ENCODE peak calls at places on chromosomes 6 and 20, in nine cellular contexts. V is IMR-90, I is tibial artery, S is dorsolateral prefrontal cortex, W is neuronal stem cell, Z is HL-60, H is SK-N-MC, E is AG04450, C is brain microvascular endothelial cell. L is an unnamed sample.

GRCh38 chr20:64063389-64064144 is 569 bp downstream of the TCEA2 start:
- DNase-seq in V (no peak), I (peak), S (no peak), W (no peak), Z (no peak), H (no peak), E (no peak), C (no peak), L (no peak)

GRCh38 chr6:168284187-168284586 is 35.4 kb downstream of the DACT2 start:
- DNase-seq in V (no peak), I (peak), S (no peak), W (no peak), Z (no peak), H (no peak), E (no peak), C (no peak), L (no peak)

GRCh38 chr20:62020935-62021701 is 44.6 kb downstream of the TAF4 start:
- DNase-seq in V (peak), I (no peak), S (peak), W (no peak), Z (no peak), H (no peak), E (no peak), C (peak), L (peak)

GRCh38 chr20:63365601-63366509 is 4.7 kb upstream of the CHRNA4 start:
- DNase-seq in V (no peak), I (no peak), S (no peak), W (no peak), Z (no peak), H (no peak), E (no peak), C (no peak), L (no peak)

GRCh38 chr20:911882-912600 is 4.1 kb downstream of the ANGPT4 start:
- DNase-seq in V (no peak), I (peak), S (no peak), W (no peak), Z (no peak), H (no peak), E (no peak), C (no peak), L (no peak)

GRCh38 chr6:147510949-147511590 is 2.6 kb downstream of the SAMD5 start:
- DNase-seq in V (no peak), I (no peak), S (no peak), W (no peak), Z (no peak), H (no peak), E (no peak), C (no peak), L (no peak)

GRCh38 chr20:10658051-10658823 is 15.6 kb downstream of the JAG1 start:
- DNase-seq in V (no peak), I (peak), S (no peak), W (no peak), Z (no peak), H (no peak), E (no peak), C (no peak), L (no peak)

GRCh38 chr6:167797079-167797870 is 29.4 kb upstream of the AFDN start:
- DNase-seq in V (no peak), I (no peak), S (no peak), W (no peak), Z (no peak), H (no peak), E (no peak), C (no peak), L (no peak)

GRCh38 chr20:7989379-7989778 is 30.2 kb downstream of the TMX4 start:
- DNase-seq in V (no peak), I (no peak), S (no peak), W (no peak), Z (no peak), H (no peak), E (no peak), C (no peak), L (no peak)

GRCh38 chr6:139378882-139379341 is 4.5 kb upstream of the CITED2 start:
- DNase-seq in V (peak), I (no peak), S (no peak), W (no peak), Z (no peak), H (no peak), E (no peak), C (no peak), L (no peak)

GRCh38 chr6:55568779-55569439 is 10.1 kb downstream of the HMGCLL1 start:
- DNase-seq in V (no peak), I (no peak), S (no peak), W (peak), Z (no peak), H (no peak), E (no peak), C (no peak), L (no peak)

GRCh38 chr20:50385733-50386640 is 124.2 kb upstream of the PTPN1 start:
- DNase-seq in V (peak), I (no peak), S (no peak), W (no peak), Z (no peak), H (no peak), E (no peak), C (no peak), L (peak)

GRCh38 chr20:7362601-7363000 is 577.7 kb downstream of the HAO1 start:
- DNase-seq in V (no peak), I (no peak), S (no peak), W (no peak), Z (no peak), H (no peak), E (no peak), C (no peak), L (no peak)

GRCh38 chr6:141580121-141580520 is 552.6 kb upstream of the GJE1 start:
- DNase-seq in V (peak), I (no peak), S (no peak), W (no peak), Z (no peak), H (no peak), E (no peak), C (no peak), L (no peak)

GRCh38 chr6:167130712-167131684 is 8.1 kb downstream of the CCR6 start:
- DNase-seq in V (no peak), I (no peak), S (no peak), W (no peak), Z (no peak), H (no peak), E (no peak), C (no peak), L (no peak)

GRCh38 chr6:161423271-161423670 is 149.4 kb upstream of the AGPAT4 start:
- DNase-seq in V (no peak), I (no peak), S (no peak), W (no peak), Z (no peak), H (no peak), E (no peak), C (no peak), L (no peak)

GRCh38 chr20:11691766-11692165 is 225.9 kb upstream of the BTBD3 start:
- DNase-seq in V (no peak), I (no peak), S (no peak), W (no peak), Z (no peak), H (no peak), E (no peak), C (no peak), L (no peak)

GRCh38 chr20:8523684-8524083 is 391.6 kb downstream of the PLCB1 start:
- DNase-seq in V (peak), I (no peak), S (no peak), W (no peak), Z (no peak), H (no peak), E (no peak), C (no peak), L (no peak)

GRCh38 chr6:129744201-129744879 is 34.4 kb upstream of the ARHGAP18 start:
- DNase-seq in V (peak), I (no peak), S (no peak), W (no peak), Z (no peak), H (no peak), E (peak), C (peak), L (no peak)

GRCh38 chr6:27078734-27079357 is 168.7 kb upstream of the PRSS16 start:
- DNase-seq in V (peak), I (no peak), S (no peak), W (peak), Z (peak), H (no peak), E (peak), C (peak), L (peak)

GRCh38 chr6:37239511-37239910 is 18.1 kb upstream of the TBC1D22B start:
- DNase-seq in V (peak), I (no peak), S (no peak), W (no peak), Z (no peak), H (no peak), E (no peak), C (no peak), L (no peak)

GRCh38 chr6:116099036-116099435 is 1.6 kb upstream of the NT5DC1 start:
- DNase-seq in V (no peak), I (no peak), S (no peak), W (no peak), Z (no peak), H (no peak), E (no peak), C (no peak), L (no peak)

GRCh38 chr6:116101298-116101718 is 655 bp downstream of the NT5DC1 start:
- DNase-seq in V (no peak), I (peak), S (no peak), W (no peak), Z (no peak), H (no peak), E (no peak), C (no peak), L (no peak)

GRCh38 chr6:116101790-116102189 is 1.1 kb downstream of the NT5DC1 start:
- DNase-seq in V (no peak), I (no peak), S (no peak), W (no peak), Z (no peak), H (no peak), E (no peak), C (no peak), L (no peak)

GRCh38 chr6:116102856-116103255 is 2.2 kb downstream of the NT5DC1 start:
- DNase-seq in V (no peak), I (no peak), S (no peak), W (no peak), Z (no peak), H (no peak), E (no peak), C (no peak), L (no peak)

GRCh38 chr6:116100419-116101297 is at the start of gene NT5DC1:
- DNase-seq in V (peak), I (peak), S (peak), W (peak), Z (peak), H (no peak), E (no peak), C (peak), L (peak)
- H3K27ac ChIP-seq in V (peak), I (peak), S (peak), W (peak), Z (peak), H (no peak), E (peak), C (peak), L (peak)

GRCh38 chr6:158758941-158759479 is 60.2 kb downstream of the EZR start:
- DNase-seq in V (no peak), I (no peak), S (no peak), W (no peak), Z (no peak), H (no peak), E (no peak), C (no peak), L (no peak)
- H3K27ac ChIP-seq in V (no peak), I (no peak), S (no peak), W (no peak), Z (no peak), H (no peak), E (no peak), C (no peak), L (no peak)

GRCh38 chr6:21593412-21593926 is at the start of gene SOX4:
- DNase-seq in V (peak), I (peak), S (peak), W (peak), Z (peak), H (peak), E (peak), C (peak), L (peak)

GRCh38 chr6:21592953-21593352 is 598 bp upstream of the SOX4 start:
- DNase-seq in V (no peak), I (no peak), S (no peak), W (no peak), Z (no peak), H (no peak), E (no peak), C (no peak), L (no peak)

GRCh38 chr6:21594427-21595264 is 1.1 kb downstream of the SOX4 start:
- DNase-seq in V (peak), I (peak), S (peak), W (no peak), Z (no peak), H (no peak), E (no peak), C (peak), L (peak)

GRCh38 chr6:21595265-21595950 is 1.9 kb downstream of the SOX4 start:
- DNase-seq in V (no peak), I (peak), S (no peak), W (no peak), Z (no peak), H (no peak), E (no peak), C (no peak), L (peak)

GRCh38 chr6:21593927-21594421 is 423 bp downstream of the SOX4 start:
- DNase-seq in V (peak), I (no peak), S (no peak), W (no peak), Z (no peak), H (no peak), E (no peak), C (peak), L (no peak)
- H3K27ac ChIP-seq in V (peak), I (peak), S (peak), W (peak), Z (peak), H (peak), E (peak), C (peak), L (no peak)

GRCh38 chr20:25036331-25036936 is 21.5 kb downstream of the ACSS1 start:
- DNase-seq in V (no peak), I (peak), S (no peak), W (no peak), Z (no peak), H (no peak), E (no peak), C (no peak), L (no peak)

GRCh38 chr20:25033941-25034335 is 24.0 kb downstream of the ACSS1 start:
- DNase-seq in V (no peak), I (no peak), S (no peak), W (no peak), Z (no peak), H (no peak), E (no peak), C (no peak), L (no peak)

GRCh38 chr20:25038103-25038410 is 19.9 kb downstream of the ACSS1 start:
- DNase-seq in V (no peak), I (no peak), S (no peak), W (no peak), Z (no peak), H (no peak), E (no peak), C (no peak), L (no peak)

GRCh38 chr20:25037288-25038102 is 20.4 kb downstream of the ACSS1 start:
- DNase-seq in V (no peak), I (peak), S (no peak), W (no peak), Z (no peak), H (no peak), E (no peak), C (no peak), L (no peak)

DNA sequence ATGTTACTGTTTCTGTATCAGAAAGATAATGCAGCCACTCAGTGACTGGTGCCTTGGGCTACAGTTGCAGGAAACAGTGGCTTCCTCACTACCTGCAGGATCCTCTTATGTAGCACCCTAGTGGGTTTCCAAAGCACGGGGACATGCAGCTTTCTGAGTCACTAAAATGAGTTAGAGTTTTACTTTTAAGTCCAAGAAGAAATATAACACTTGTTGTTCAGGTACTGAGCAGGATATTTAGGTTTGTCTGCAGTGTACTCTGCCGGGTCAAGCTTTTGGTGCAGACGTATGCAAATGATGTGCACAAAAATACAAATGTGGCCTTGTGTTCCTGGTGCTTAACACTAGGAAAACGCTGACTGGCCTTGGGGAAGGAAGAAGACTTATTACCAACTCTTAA is 22.0 kb downstream of the ACSS1 start:
- DNase-seq in V (no peak), I (no peak), S (no peak), W (no peak), Z (no peak), H (no peak), E (no peak), C (no peak), L (peak)
- H3K27ac ChIP-seq in V (no peak), I (peak), S (peak), W (no peak), Z (no peak), H (no peak), E (no peak), C (no peak), L (no peak)

GRCh38 chr20:20452254-20452676 is 84.4 kb downstream of the INSM1 start:
- DNase-seq in V (peak), I (no peak), S (peak), W (peak), Z (no peak), H (peak), E (peak), C (peak), L (peak)
- H3K27ac ChIP-seq in V (no peak), I (no peak), S (peak), W (no peak), Z (no peak), H (no peak), E (no peak), C (no peak), L (no peak)

L was measured in CD8-positive, alpha-beta memory T cell.